ENCODE peak calls at places on chromosomes 6 and 20, in four cellular contexts. Q, U, L and C are unnamed samples.
A peak's percentile ranks its signal among the peaks of the same experiment; 100 is the strongest.

GRCh38 chr20:41308290-41308691 is 9.2 kb downstream of the ZHX3 start:
- DNase-seq in Q (peak; percentile 69), L (no peak), U (peak; percentile 17), C (no peak)

GRCh38 chr20:47258745-47259695 is 97.5 kb downstream of the ZMYND8 start:
- DNase-seq in U (no peak), L (no peak), Q (no peak), C (no peak)

GRCh38 chr6:167904791-167905190 is 78.1 kb downstream of the AFDN start:
- DNase-seq in L (no peak), Q (no peak), U (no peak), C (no peak)

GRCh38 chr6:109073344-109074235 is 21.1 kb downstream of the SESN1 start:
- DNase-seq in Q (peak; percentile 67), U (peak; percentile 39), L (peak; percentile 56), C (peak; percentile 60)

GRCh38 chr20:16415079-16415478 is 158.2 kb downstream of the KIF16B start:
- DNase-seq in U (no peak), Q (no peak), L (no peak), C (no peak)

GRCh38 chr20:54364919-54365318 is 110.5 kb upstream of the DOK5 start:
- DNase-seq in Q (no peak), U (no peak), L (no peak), C (no peak)

GRCh38 chr6:139161169-139161568 is 26.3 kb downstream of the HECA start:
- DNase-seq in Q (peak; percentile 5), L (peak; percentile 33), U (no peak), C (no peak)

GRCh38 chr6:5287205-5287965 is 26.1 kb downstream of the FARS2 start:
- DNase-seq in U (no peak), Q (no peak), L (no peak), C (no peak)

GRCh38 chr6:12208190-12208589 is 82.0 kb upstream of the EDN1 start:
- DNase-seq in U (no peak), Q (no peak), L (no peak), C (no peak)

GRCh38 chr20:36688630-36689029 is 42.6 kb upstream of the SLA2 start:
- DNase-seq in U (no peak), Q (no peak), L (no peak), C (no peak)

GRCh38 chr20:48610996-48611395 is 216.8 kb downstream of the PREX1 start:
- DNase-seq in L (no peak), U (no peak), Q (no peak), C (no peak)

GRCh38 chr20:19886666-19887288 is 128.7 kb downstream of the RIN2 start:
- DNase-seq in L (no peak), Q (no peak), U (no peak), C (no peak)

GRCh38 chr20:32674362-32674789 is 635 bp upstream of the C20orf203 start:
- DNase-seq in U (peak; percentile 78), L (peak; percentile 40), Q (peak; percentile 64), C (peak; percentile 50)

GRCh38 chr20:48197034-48197433 is 411.8 kb upstream of the SULF2 start:
- DNase-seq in U (no peak), L (no peak), Q (no peak), C (no peak)

GRCh38 chr6:168050225-168050796 is 28.7 kb downstream of the FRMD1 start:
- DNase-seq in L (no peak), U (no peak), Q (no peak), C (no peak)

GRCh38 chr6:73803562-73804221 is 107.7 kb downstream of the CD109 start:
- DNase-seq in L (peak; percentile 32), U (peak; percentile 14), Q (peak; percentile 35), C (no peak)

GRCh38 chr6:125670586-125670985 is 78.8 kb upstream of the HEY2 start:
- DNase-seq in U (no peak), L (no peak), Q (no peak), C (no peak)

GRCh38 chr6:16045238-16045637 is 83.6 kb upstream of the MYLIP start:
- DNase-seq in Q (no peak), U (no peak), L (no peak), C (no peak)

DNA sequence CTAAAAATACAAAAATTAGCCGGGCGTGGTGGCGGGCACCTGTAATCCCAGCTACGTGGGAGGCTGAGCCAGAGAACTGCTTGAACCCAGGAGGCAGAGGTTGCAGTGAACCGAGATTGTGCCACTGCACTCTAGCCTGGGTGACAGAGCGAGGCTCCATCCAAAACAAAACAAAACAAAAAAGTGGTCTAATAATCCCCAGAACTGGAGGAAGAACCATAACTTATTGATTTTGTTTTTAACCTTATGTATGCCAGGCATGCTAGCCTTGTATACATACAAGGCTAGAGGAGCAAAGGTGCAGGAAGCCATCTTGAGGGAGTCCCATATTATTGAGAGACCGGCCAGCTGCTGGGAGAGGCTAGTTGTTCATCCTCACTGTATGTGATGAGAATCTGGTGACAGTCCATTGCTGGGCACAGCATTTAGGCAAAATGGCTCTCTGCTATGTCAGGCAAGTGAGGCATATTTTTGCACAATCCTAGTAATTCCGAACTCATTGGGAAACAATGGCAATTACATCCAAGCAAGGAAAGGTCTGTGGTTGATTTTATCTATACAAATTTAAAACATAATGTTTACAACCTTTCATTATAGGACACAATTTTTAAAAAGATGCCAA is 18.0 kb downstream of the HFE start:
- DNase-seq in Q (no peak), U (no peak), L (no peak), C (no peak)
- H3K4me3 ChIP-seq in Q (no peak overlapping the region), U (no peak overlapping the region), L (no peak overlapping the region), C (no peak overlapping the region)

GRCh38 chr20:62133864-62134263 is 9.3 kb downstream of the PSMA7 start:
- DNase-seq in Q (no peak), U (no peak), L (no peak), C (no peak)
- TF ChIP-seq TCF7L2 in Q (no peak), U (no peak), L (no peak), C (no peak)

DNA sequence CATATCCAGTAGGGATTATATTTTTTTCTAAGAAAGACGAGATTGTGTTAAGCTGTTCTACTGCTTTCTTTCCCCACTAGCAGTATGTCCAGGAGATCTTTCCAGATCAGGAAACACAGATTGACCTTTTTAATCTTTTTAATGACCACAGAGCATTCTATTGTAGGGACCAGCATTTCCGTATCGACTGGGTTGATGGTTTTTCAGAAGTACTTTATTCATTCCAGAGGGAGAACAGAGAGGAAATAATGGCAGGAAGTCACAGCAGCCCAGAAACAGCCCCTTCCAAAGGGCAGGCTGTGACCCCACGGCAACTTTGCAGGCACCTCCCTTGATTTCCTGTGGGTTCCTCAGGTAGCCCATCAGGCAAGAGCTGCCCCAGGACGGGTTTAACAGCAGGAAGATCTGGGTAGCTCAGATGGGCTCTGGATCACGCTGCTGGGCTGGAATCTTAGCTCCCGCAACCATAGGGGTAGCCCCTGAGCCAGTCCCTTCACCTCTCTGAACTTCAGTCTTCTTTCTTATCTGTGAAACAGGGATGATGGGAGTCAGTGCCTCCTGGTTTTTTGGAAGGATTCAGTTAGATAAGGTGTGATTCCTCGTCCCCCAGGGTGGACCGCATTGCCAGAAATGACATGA is 23.8 kb upstream of the CHMP4B start:
- DNase-seq in Q (no peak), U (no peak), L (no peak), C (no peak)
- H3K4me1 ChIP-seq in Q (peaks cover 12% of the 10 kb centered on the region), U (peaks cover 4% of the 10 kb centered on the region), L (peaks cover 33% of the 10 kb centered on the region), C (peaks cover 22% of the 10 kb centered on the region)

GRCh38 chr6:71309666-71310065 is 21.1 kb downstream of the OGFRL1 start:
- DNase-seq in Q (no peak), U (no peak), L (no peak), C (no peak)
- H3K4me3 ChIP-seq in Q (no peak overlapping the region), U (no peak overlapping the region), L (no peak overlapping the region), C (no peak overlapping the region)

DNA sequence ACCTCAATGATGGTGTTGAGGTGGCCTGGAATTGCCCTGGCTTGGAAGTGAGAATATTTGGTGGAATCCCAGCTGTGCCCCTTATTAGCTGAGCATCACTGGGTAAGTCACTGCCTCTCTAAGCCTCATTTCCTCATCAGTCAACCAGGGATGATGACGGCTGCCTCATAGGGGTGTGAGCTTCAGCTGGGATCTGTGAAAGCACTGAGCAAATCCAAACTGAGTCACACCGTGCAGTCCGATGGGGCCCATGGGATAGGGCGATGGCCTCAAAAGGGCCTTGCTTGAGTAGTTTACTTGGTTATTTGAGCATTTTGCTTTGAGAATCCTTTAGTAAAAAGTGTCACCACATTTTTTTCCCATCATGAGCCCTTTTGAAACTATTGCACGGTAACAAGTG is 1.1 kb downstream of the SLC22A1 start:
- DNase-seq in U (no peak), L (no peak), Q (no peak), C (no peak)
- TF ChIP-seq TCF7L2 in U (no peak), L (no peak), Q (no peak), C (no peak)

GRCh38 chr6:100979269-100979668 is 98.1 kb upstream of the ASCC3 start:
- DNase-seq in U (no peak), L (no peak), Q (no peak), C (no peak)
- H3K4me1 ChIP-seq in U (no peaks in the 10 kb centered on the region), L (no peaks in the 10 kb centered on the region), Q (no peaks in the 10 kb centered on the region), C (no peaks in the 10 kb centered on the region)

GRCh38 chr20:51540585-51540984 is 1.9 kb downstream of the NFATC2 start:
- DNase-seq in Q (no peak), L (no peak), U (no peak), C (no peak)
- H3K4me3 ChIP-seq in Q (no peak overlapping the region), L (no peak overlapping the region), U (peak overlapping the region; percentile 72), C (no peak overlapping the region)

GRCh38 chr6:45746046-45746445 is 269.6 kb downstream of the CLIC5 start:
- DNase-seq in U (no peak), Q (no peak), L (no peak), C (no peak)
- TF ChIP-seq TCF7L2 in U (no peak), Q (no peak), L (no peak), C (no peak)

GRCh38 chr20:49989234-49990065 is 6.7 kb downstream of the SNAI1 start:
- DNase-seq in Q (no peak), U (no peak), L (no peak), C (no peak)
- H3K4me1 ChIP-seq in Q (peaks cover 53% of the 10 kb centered on the region), U (peaks cover 55% of the 10 kb centered on the region), L (no peaks in the 10 kb centered on the region), C (peaks cover 61% of the 10 kb centered on the region)